ENCODE peak calls at places on chromosomes 3 and 15, in nine cellular contexts. One of them, this sample, is unnamed.

GRCh38 chr3:118793176-118793575 is 241.5 kb downstream of the IGSF11 start:
- DNase-seq in occipital lobe: no peak
- DNase-seq in amniotic stem cell: no peak
- DNase-seq in stimulated activated naive CD8-positive, alpha-beta T cell treated with anti-CD3 and anti-CD28 coated beads, Interleukin-15, Interleukin-2, amounts not matched to agents 100 U/mL and 50 U/mL, for 24 hours: no peak
- DNase-seq in NCI-H748 treated with DMSO at 0.1 percent for 48 hours: no peak
- DNase-seq in GM06990: no peak
- DNase-seq in T-cell: no peak
- DNase-seq in T-helper 1 cell: no peak
- DNase-seq in GM04503: no peak
- DNase-seq in this sample: no peak

GRCh38 chr3:189001559-189001958 is 170.2 kb upstream of the TPRG1 start:
- DNase-seq in occipital lobe: no peak
- DNase-seq in amniotic stem cell: peak
- DNase-seq in stimulated activated naive CD8-positive, alpha-beta T cell treated with anti-CD3 and anti-CD28 coated beads, Interleukin-15, Interleukin-2, amounts not matched to agents 100 U/mL and 50 U/mL, for 24 hours: no peak
- DNase-seq in NCI-H748 treated with DMSO at 0.1 percent for 48 hours: no peak
- DNase-seq in GM06990: no peak
- DNase-seq in T-cell: no peak
- DNase-seq in T-helper 1 cell: no peak
- DNase-seq in GM04503: peak
- DNase-seq in this sample: peak

GRCh38 chr3:81339040-81339845 is 422.2 kb downstream of the GBE1 start:
- DNase-seq in occipital lobe: no peak
- DNase-seq in amniotic stem cell: no peak
- DNase-seq in stimulated activated naive CD8-positive, alpha-beta T cell treated with anti-CD3 and anti-CD28 coated beads, Interleukin-15, Interleukin-2, amounts not matched to agents 100 U/mL and 50 U/mL, for 24 hours: no peak
- DNase-seq in NCI-H748 treated with DMSO at 0.1 percent for 48 hours: peak
- DNase-seq in GM06990: no peak
- DNase-seq in T-cell: no peak
- DNase-seq in T-helper 1 cell: no peak
- DNase-seq in GM04503: no peak
- DNase-seq in this sample: peak

GRCh38 chr3:10817506-10817905 is 1.5 kb downstream of the SLC6A11 start:
- DNase-seq in occipital lobe: peak
- DNase-seq in amniotic stem cell: no peak
- DNase-seq in stimulated activated naive CD8-positive, alpha-beta T cell treated with anti-CD3 and anti-CD28 coated beads, Interleukin-15, Interleukin-2, amounts not matched to agents 100 U/mL and 50 U/mL, for 24 hours: no peak
- DNase-seq in NCI-H748 treated with DMSO at 0.1 percent for 48 hours: no peak
- DNase-seq in GM06990: no peak
- DNase-seq in T-cell: no peak
- DNase-seq in T-helper 1 cell: no peak
- DNase-seq in GM04503: no peak
- DNase-seq in this sample: peak

GRCh38 chr3:186823391-186823790 is 17.1 kb upstream of the RFC4 start:
- DNase-seq in occipital lobe: no peak
- DNase-seq in amniotic stem cell: no peak
- DNase-seq in stimulated activated naive CD8-positive, alpha-beta T cell treated with anti-CD3 and anti-CD28 coated beads, Interleukin-15, Interleukin-2, amounts not matched to agents 100 U/mL and 50 U/mL, for 24 hours: no peak
- DNase-seq in NCI-H748 treated with DMSO at 0.1 percent for 48 hours: no peak
- DNase-seq in GM06990: no peak
- DNase-seq in T-cell: no peak
- DNase-seq in T-helper 1 cell: no peak
- DNase-seq in GM04503: no peak
- DNase-seq in this sample: no peak

GRCh38 chr3:115523467-115523866 is 99.8 kb upstream of the GAP43 start:
- DNase-seq in occipital lobe: no peak
- DNase-seq in amniotic stem cell: no peak
- DNase-seq in stimulated activated naive CD8-positive, alpha-beta T cell treated with anti-CD3 and anti-CD28 coated beads, Interleukin-15, Interleukin-2, amounts not matched to agents 100 U/mL and 50 U/mL, for 24 hours: no peak
- DNase-seq in NCI-H748 treated with DMSO at 0.1 percent for 48 hours: no peak
- DNase-seq in GM06990: no peak
- DNase-seq in T-cell: no peak
- DNase-seq in T-helper 1 cell: no peak
- DNase-seq in GM04503: no peak
- DNase-seq in this sample: no peak

GRCh38 chr3:126019683-126020082 is 50.7 kb downstream of the ROPN1B start:
- DNase-seq in occipital lobe: no peak
- DNase-seq in amniotic stem cell: no peak
- DNase-seq in stimulated activated naive CD8-positive, alpha-beta T cell treated with anti-CD3 and anti-CD28 coated beads, Interleukin-15, Interleukin-2, amounts not matched to agents 100 U/mL and 50 U/mL, for 24 hours: no peak
- DNase-seq in NCI-H748 treated with DMSO at 0.1 percent for 48 hours: no peak
- DNase-seq in GM06990: no peak
- DNase-seq in T-cell: no peak
- DNase-seq in T-helper 1 cell: no peak
- DNase-seq in GM04503: no peak
- DNase-seq in this sample: no peak

GRCh38 chr15:100681335-100681746 is 79.0 kb downstream of the ASB7 start:
- DNase-seq in occipital lobe: no peak
- DNase-seq in amniotic stem cell: no peak
- DNase-seq in stimulated activated naive CD8-positive, alpha-beta T cell treated with anti-CD3 and anti-CD28 coated beads, Interleukin-15, Interleukin-2, amounts not matched to agents 100 U/mL and 50 U/mL, for 24 hours: no peak
- DNase-seq in NCI-H748 treated with DMSO at 0.1 percent for 48 hours: no peak
- DNase-seq in GM06990: no peak
- DNase-seq in T-cell: no peak
- DNase-seq in T-helper 1 cell: no peak
- DNase-seq in GM04503: no peak
- DNase-seq in this sample: no peak

GRCh38 chr3:62632510-62633294 is 242.5 kb downstream of the CADPS start:
- DNase-seq in occipital lobe: no peak
- DNase-seq in amniotic stem cell: no peak
- DNase-seq in stimulated activated naive CD8-positive, alpha-beta T cell treated with anti-CD3 and anti-CD28 coated beads, Interleukin-15, Interleukin-2, amounts not matched to agents 100 U/mL and 50 U/mL, for 24 hours: no peak
- DNase-seq in NCI-H748 treated with DMSO at 0.1 percent for 48 hours: no peak
- DNase-seq in GM06990: no peak
- DNase-seq in T-cell: no peak
- DNase-seq in T-helper 1 cell: no peak
- DNase-seq in GM04503: no peak
- DNase-seq in this sample: no peak

GRCh38 chr15:92954578-92954977 is 54.5 kb downstream of the CHD2 start:
- DNase-seq in occipital lobe: no peak
- DNase-seq in amniotic stem cell: no peak
- DNase-seq in stimulated activated naive CD8-positive, alpha-beta T cell treated with anti-CD3 and anti-CD28 coated beads, Interleukin-15, Interleukin-2, amounts not matched to agents 100 U/mL and 50 U/mL, for 24 hours: no peak
- DNase-seq in NCI-H748 treated with DMSO at 0.1 percent for 48 hours: no peak
- DNase-seq in GM06990: no peak
- DNase-seq in T-cell: no peak
- DNase-seq in T-helper 1 cell: no peak
- DNase-seq in GM04503: no peak
- DNase-seq in this sample: peak

GRCh38 chr3:132407025-132407424 is 10.3 kb upstream of the DNAJC13 start:
- DNase-seq in occipital lobe: no peak
- DNase-seq in amniotic stem cell: no peak
- DNase-seq in stimulated activated naive CD8-positive, alpha-beta T cell treated with anti-CD3 and anti-CD28 coated beads, Interleukin-15, Interleukin-2, amounts not matched to agents 100 U/mL and 50 U/mL, for 24 hours: no peak
- DNase-seq in NCI-H748 treated with DMSO at 0.1 percent for 48 hours: no peak
- DNase-seq in GM06990: no peak
- DNase-seq in T-cell: no peak
- DNase-seq in T-helper 1 cell: no peak
- DNase-seq in GM04503: no peak
- DNase-seq in this sample: no peak

GRCh38 chr3:42665050-42665878 is 11.8 kb downstream of the ZBTB47 start:
- DNase-seq in occipital lobe: no peak
- DNase-seq in amniotic stem cell: no peak
- DNase-seq in stimulated activated naive CD8-positive, alpha-beta T cell treated with anti-CD3 and anti-CD28 coated beads, Interleukin-15, Interleukin-2, amounts not matched to agents 100 U/mL and 50 U/mL, for 24 hours: no peak
- DNase-seq in NCI-H748 treated with DMSO at 0.1 percent for 48 hours: no peak
- DNase-seq in GM06990: no peak
- DNase-seq in T-cell: no peak
- DNase-seq in T-helper 1 cell: no peak
- DNase-seq in GM04503: no peak
- DNase-seq in this sample: no peak

GRCh38 chr15:34188711-34189110 is 21.2 kb downstream of the KATNBL1 start:
- DNase-seq in occipital lobe: no peak
- DNase-seq in amniotic stem cell: no peak
- DNase-seq in stimulated activated naive CD8-positive, alpha-beta T cell treated with anti-CD3 and anti-CD28 coated beads, Interleukin-15, Interleukin-2, amounts not matched to agents 100 U/mL and 50 U/mL, for 24 hours: no peak
- DNase-seq in NCI-H748 treated with DMSO at 0.1 percent for 48 hours: no peak
- DNase-seq in GM06990: no peak
- DNase-seq in T-cell: no peak
- DNase-seq in T-helper 1 cell: no peak
- DNase-seq in GM04503: no peak
- DNase-seq in this sample: no peak

GRCh38 chr3:62287528-62287927 is 85.8 kb downstream of the FEZF2 start:
- DNase-seq in occipital lobe: no peak
- DNase-seq in amniotic stem cell: no peak
- DNase-seq in stimulated activated naive CD8-positive, alpha-beta T cell treated with anti-CD3 and anti-CD28 coated beads, Interleukin-15, Interleukin-2, amounts not matched to agents 100 U/mL and 50 U/mL, for 24 hours: no peak
- DNase-seq in NCI-H748 treated with DMSO at 0.1 percent for 48 hours: no peak
- DNase-seq in GM06990: no peak
- DNase-seq in T-cell: no peak
- DNase-seq in T-helper 1 cell: no peak
- DNase-seq in GM04503: no peak
- DNase-seq in this sample: no peak

GRCh38 chr3:45554001-45554691 is 40.4 kb upstream of the LIMD1 start:
- DNase-seq in occipital lobe: no peak
- DNase-seq in amniotic stem cell: no peak
- DNase-seq in stimulated activated naive CD8-positive, alpha-beta T cell treated with anti-CD3 and anti-CD28 coated beads, Interleukin-15, Interleukin-2, amounts not matched to agents 100 U/mL and 50 U/mL, for 24 hours: no peak
- DNase-seq in NCI-H748 treated with DMSO at 0.1 percent for 48 hours: no peak
- DNase-seq in GM06990: peak
- DNase-seq in T-cell: no peak
- DNase-seq in T-helper 1 cell: no peak
- DNase-seq in GM04503: no peak
- DNase-seq in this sample: no peak

GRCh38 chr15:39235084-39235795 is 345.6 kb upstream of the THBS1 start:
- DNase-seq in occipital lobe: no peak
- DNase-seq in amniotic stem cell: no peak
- DNase-seq in stimulated activated naive CD8-positive, alpha-beta T cell treated with anti-CD3 and anti-CD28 coated beads, Interleukin-15, Interleukin-2, amounts not matched to agents 100 U/mL and 50 U/mL, for 24 hours: no peak
- DNase-seq in NCI-H748 treated with DMSO at 0.1 percent for 48 hours: no peak
- DNase-seq in GM06990: peak
- DNase-seq in T-cell: no peak
- DNase-seq in T-helper 1 cell: no peak
- DNase-seq in GM04503: no peak
- DNase-seq in this sample: peak

GRCh38 chr3:141454906-141455602 is 31.8 kb upstream of the RASA2 start:
- DNase-seq in occipital lobe: no peak
- DNase-seq in amniotic stem cell: peak
- DNase-seq in stimulated activated naive CD8-positive, alpha-beta T cell treated with anti-CD3 and anti-CD28 coated beads, Interleukin-15, Interleukin-2, amounts not matched to agents 100 U/mL and 50 U/mL, for 24 hours: no peak
- DNase-seq in NCI-H748 treated with DMSO at 0.1 percent for 48 hours: peak
- DNase-seq in GM06990: no peak
- DNase-seq in T-cell: no peak
- DNase-seq in T-helper 1 cell: no peak
- DNase-seq in GM04503: no peak
- DNase-seq in this sample: peak

GRCh38 chr15:57662802-57663201 is 43.7 kb upstream of the POLR2M start:
- DNase-seq in occipital lobe: no peak
- DNase-seq in amniotic stem cell: no peak
- DNase-seq in stimulated activated naive CD8-positive, alpha-beta T cell treated with anti-CD3 and anti-CD28 coated beads, Interleukin-15, Interleukin-2, amounts not matched to agents 100 U/mL and 50 U/mL, for 24 hours: no peak
- DNase-seq in NCI-H748 treated with DMSO at 0.1 percent for 48 hours: no peak
- DNase-seq in GM06990: no peak
- DNase-seq in T-cell: no peak
- DNase-seq in T-helper 1 cell: no peak
- DNase-seq in GM04503: no peak
- DNase-seq in this sample: no peak

GRCh38 chr15:38021259-38021658 is 86.8 kb downstream of the TMCO5A start:
- DNase-seq in occipital lobe: no peak
- DNase-seq in amniotic stem cell: no peak
- DNase-seq in stimulated activated naive CD8-positive, alpha-beta T cell treated with anti-CD3 and anti-CD28 coated beads, Interleukin-15, Interleukin-2, amounts not matched to agents 100 U/mL and 50 U/mL, for 24 hours: no peak
- DNase-seq in NCI-H748 treated with DMSO at 0.1 percent for 48 hours: no peak
- DNase-seq in GM06990: no peak
- DNase-seq in T-cell: no peak
- DNase-seq in T-helper 1 cell: no peak
- DNase-seq in GM04503: no peak
- DNase-seq in this sample: no peak

GRCh38 chr15:101167791-101168462 is 83.9 kb downstream of the CHSY1 start:
- DNase-seq in occipital lobe: no peak
- DNase-seq in amniotic stem cell: no peak
- DNase-seq in stimulated activated naive CD8-positive, alpha-beta T cell treated with anti-CD3 and anti-CD28 coated beads, Interleukin-15, Interleukin-2, amounts not matched to agents 100 U/mL and 50 U/mL, for 24 hours: peak
- DNase-seq in NCI-H748 treated with DMSO at 0.1 percent for 48 hours: no peak
- DNase-seq in GM06990: no peak
- DNase-seq in T-cell: peak
- DNase-seq in T-helper 1 cell: no peak
- DNase-seq in GM04503: peak
- DNase-seq in this sample: peak

GRCh38 chr15:37031198-37031597 is 69.2 kb downstream of the MEIS2 start:
- DNase-seq in occipital lobe: no peak
- DNase-seq in amniotic stem cell: no peak
- DNase-seq in stimulated activated naive CD8-positive, alpha-beta T cell treated with anti-CD3 and anti-CD28 coated beads, Interleukin-15, Interleukin-2, amounts not matched to agents 100 U/mL and 50 U/mL, for 24 hours: no peak
- DNase-seq in NCI-H748 treated with DMSO at 0.1 percent for 48 hours: no peak
- DNase-seq in GM06990: no peak
- DNase-seq in T-cell: no peak
- DNase-seq in T-helper 1 cell: no peak
- DNase-seq in GM04503: no peak
- DNase-seq in this sample: peak

GRCh38 chr15:43911235-43911661 is 84.4 kb downstream of the WDR76 start:
- DNase-seq in occipital lobe: peak
- DNase-seq in amniotic stem cell: peak
- DNase-seq in stimulated activated naive CD8-positive, alpha-beta T cell treated with anti-CD3 and anti-CD28 coated beads, Interleukin-15, Interleukin-2, amounts not matched to agents 100 U/mL and 50 U/mL, for 24 hours: no peak
- DNase-seq in NCI-H748 treated with DMSO at 0.1 percent for 48 hours: no peak
- DNase-seq in GM06990: no peak
- DNase-seq in T-cell: no peak
- DNase-seq in T-helper 1 cell: no peak
- DNase-seq in GM04503: peak
- DNase-seq in this sample: peak

GRCh38 chr15:39281094-39281493 is 299.8 kb upstream of the THBS1 start:
- DNase-seq in occipital lobe: no peak
- DNase-seq in amniotic stem cell: no peak
- DNase-seq in stimulated activated naive CD8-positive, alpha-beta T cell treated with anti-CD3 and anti-CD28 coated beads, Interleukin-15, Interleukin-2, amounts not matched to agents 100 U/mL and 50 U/mL, for 24 hours: no peak
- DNase-seq in NCI-H748 treated with DMSO at 0.1 percent for 48 hours: no peak
- DNase-seq in GM06990: no peak
- DNase-seq in T-cell: no peak
- DNase-seq in T-helper 1 cell: no peak
- DNase-seq in GM04503: no peak
- DNase-seq in this sample: no peak

GRCh38 chr15:34514251-34514760 is 69.1 kb downstream of the GOLGA8B start:
- DNase-seq in occipital lobe: peak
- DNase-seq in amniotic stem cell: no peak
- DNase-seq in stimulated activated naive CD8-positive, alpha-beta T cell treated with anti-CD3 and anti-CD28 coated beads, Interleukin-15, Interleukin-2, amounts not matched to agents 100 U/mL and 50 U/mL, for 24 hours: peak
- DNase-seq in NCI-H748 treated with DMSO at 0.1 percent for 48 hours: no peak
- DNase-seq in GM06990: peak
- DNase-seq in T-cell: no peak
- DNase-seq in T-helper 1 cell: no peak
- DNase-seq in GM04503: peak
- DNase-seq in this sample: peak

GRCh38 chr15:52331490-52332240 is 36.1 kb upstream of the MYO5C start:
- DNase-seq in occipital lobe: no peak
- DNase-seq in amniotic stem cell: no peak
- DNase-seq in stimulated activated naive CD8-positive, alpha-beta T cell treated with anti-CD3 and anti-CD28 coated beads, Interleukin-15, Interleukin-2, amounts not matched to agents 100 U/mL and 50 U/mL, for 24 hours: peak
- DNase-seq in NCI-H748 treated with DMSO at 0.1 percent for 48 hours: peak
- DNase-seq in GM06990: peak
- DNase-seq in T-cell: peak
- DNase-seq in T-helper 1 cell: peak
- DNase-seq in GM04503: no peak
- DNase-seq in this sample: peak

GRCh38 chr3:14256046-14256445 is 77.4 kb downstream of the LSM3 start:
- DNase-seq in occipital lobe: no peak
- DNase-seq in amniotic stem cell: no peak
- DNase-seq in stimulated activated naive CD8-positive, alpha-beta T cell treated with anti-CD3 and anti-CD28 coated beads, Interleukin-15, Interleukin-2, amounts not matched to agents 100 U/mL and 50 U/mL, for 24 hours: no peak
- DNase-seq in NCI-H748 treated with DMSO at 0.1 percent for 48 hours: no peak
- DNase-seq in GM06990: no peak
- DNase-seq in T-cell: no peak
- DNase-seq in T-helper 1 cell: no peak
- DNase-seq in GM04503: no peak
- DNase-seq in this sample: no peak

GRCh38 chr15:65835452-65835851 is 33.8 kb upstream of the RAB11A start:
- DNase-seq in occipital lobe: no peak
- DNase-seq in amniotic stem cell: no peak
- DNase-seq in stimulated activated naive CD8-positive, alpha-beta T cell treated with anti-CD3 and anti-CD28 coated beads, Interleukin-15, Interleukin-2, amounts not matched to agents 100 U/mL and 50 U/mL, for 24 hours: no peak
- DNase-seq in NCI-H748 treated with DMSO at 0.1 percent for 48 hours: no peak
- DNase-seq in GM06990: no peak
- DNase-seq in T-cell: no peak
- DNase-seq in T-helper 1 cell: no peak
- DNase-seq in GM04503: no peak
- DNase-seq in this sample: no peak

GRCh38 chr3:173135059-173135458 is 6.0 kb downstream of the SPATA16 start:
- DNase-seq in occipital lobe: no peak
- DNase-seq in amniotic stem cell: no peak
- DNase-seq in stimulated activated naive CD8-positive, alpha-beta T cell treated with anti-CD3 and anti-CD28 coated beads, Interleukin-15, Interleukin-2, amounts not matched to agents 100 U/mL and 50 U/mL, for 24 hours: no peak
- DNase-seq in NCI-H748 treated with DMSO at 0.1 percent for 48 hours: no peak
- DNase-seq in GM06990: no peak
- DNase-seq in T-cell: no peak
- DNase-seq in T-helper 1 cell: no peak
- DNase-seq in GM04503: no peak
- DNase-seq in this sample: peak

GRCh38 chr3:72273615-72274014 is 488.7 kb upstream of the PROK2 start:
- DNase-seq in occipital lobe: no peak
- DNase-seq in amniotic stem cell: peak
- DNase-seq in stimulated activated naive CD8-positive, alpha-beta T cell treated with anti-CD3 and anti-CD28 coated beads, Interleukin-15, Interleukin-2, amounts not matched to agents 100 U/mL and 50 U/mL, for 24 hours: no peak
- DNase-seq in NCI-H748 treated with DMSO at 0.1 percent for 48 hours: no peak
- DNase-seq in GM06990: no peak
- DNase-seq in T-cell: no peak
- DNase-seq in T-helper 1 cell: no peak
- DNase-seq in GM04503: peak
- DNase-seq in this sample: no peak

GRCh38 chr3:8561365-8561764 is 59.7 kb downstream of the LMCD1 start:
- DNase-seq in occipital lobe: no peak
- DNase-seq in amniotic stem cell: no peak
- DNase-seq in stimulated activated naive CD8-positive, alpha-beta T cell treated with anti-CD3 and anti-CD28 coated beads, Interleukin-15, Interleukin-2, amounts not matched to agents 100 U/mL and 50 U/mL, for 24 hours: no peak
- DNase-seq in NCI-H748 treated with DMSO at 0.1 percent for 48 hours: no peak
- DNase-seq in GM06990: no peak
- DNase-seq in T-cell: no peak
- DNase-seq in T-helper 1 cell: no peak
- DNase-seq in GM04503: no peak
- DNase-seq in this sample: no peak